ENCODE peak calls at places on chromosome 20, in ten cellular contexts. Q, S, N, B, Z, T, A, F, G and V are unnamed samples.

GRCh38 chr20:39533858-39534257 is 571.7 kb downstream of the DHX35 start:
- DNase-seq in F (no peak), Q (no peak), S (no peak), A (no peak), Z (no peak), T (no peak), B (no peak), N (no peak), G (no peak), V (no peak)

GRCh38 chr20:17655865-17656489 is 26.1 kb downstream of the RRBP1 start:
- DNase-seq in N (no peak), G (no peak), Z (no peak), S (no peak), T (no peak), Q (no peak), B (peak; percentile 25), F (no peak), A (peak; percentile 69), V (peak; percentile 67)

GRCh38 chr20:41424025-41424424 is 57.4 kb upstream of the EMILIN3 start:
- DNase-seq in Z (no peak), N (no peak), A (no peak), T (no peak), G (no peak), Q (no peak), B (no peak), S (no peak), F (no peak), V (no peak)

GRCh38 chr20:47154089-47154488 is 202.4 kb downstream of the ZMYND8 start:
- DNase-seq in N (no peak), Q (no peak), F (no peak), Z (no peak), S (no peak), G (no peak), B (no peak), A (no peak), T (no peak), V (no peak)

GRCh38 chr20:20373046-20373706 is 5.3 kb downstream of the INSM1 start:
- DNase-seq in Z (no peak), F (no peak), A (peak; percentile 59), Q (no peak), G (no peak), T (no peak), N (peak; percentile 24), S (no peak), B (no peak), V (peak; percentile 26)

GRCh38 chr20:46088409-46089075 is 1.2 kb downstream of the NCOA5 start:
- DNase-seq in G (no peak), Q (no peak), B (no peak), A (peak; percentile 25), N (no peak), F (no peak), T (no peak), Z (no peak), S (no peak), V (peak; percentile 8)

GRCh38 chr20:56859751-56860366 is 230.8 kb downstream of the TFAP2C start:
- DNase-seq in T (no peak), G (no peak), A (no peak), F (no peak), B (no peak), S (no peak), Q (no peak), Z (no peak), N (no peak), V (no peak)

GRCh38 chr20:2626853-2627541 is 25.4 kb upstream of the NOP56 start:
- DNase-seq in Q (no peak), A (peak; percentile 91), G (no peak), Z (no peak), B (peak; percentile 83), F (no peak), T (no peak), N (peak; percentile 14), S (no peak), V (peak; percentile 51)

GRCh38 chr20:41366546-41367392 is at the start of gene EMILIN3:
- DNase-seq in Z (no peak), B (no peak), T (no peak), F (no peak), Q (no peak), A (no peak), S (no peak), G (peak; percentile 80), N (no peak), V (no peak)

GRCh38 chr20:54340206-54340605 is 132.3 kb downstream of the PFDN4 start:
- DNase-seq in F (no peak), T (no peak), B (no peak), G (no peak), Z (no peak), N (no peak), S (no peak), A (no peak), Q (no peak), V (peak; percentile 17)

GRCh38 chr20:35563834-35564233 is 22.0 kb downstream of the ERGIC3 start:
- DNase-seq in Z (no peak), S (no peak), G (no peak), F (no peak), B (no peak), A (no peak), T (no peak), Q (no peak), N (no peak), V (no peak)

GRCh38 chr20:13320702-13321101 is 99.6 kb downstream of the ISM1 start:
- DNase-seq in Z (no peak), B (no peak), T (no peak), F (no peak), N (no peak), A (no peak), Q (no peak), G (no peak), S (no peak), V (no peak)

GRCh38 chr20:17026346-17026745 is 200.5 kb upstream of the PCSK2 start:
- DNase-seq in T (no peak), N (no peak), B (no peak), Z (no peak), Q (no peak), A (no peak), F (no peak), G (no peak), S (no peak), V (peak; percentile 43)

GRCh38 chr20:25058051-25058796 is at the start of gene ACSS1:
- DNase-seq in N (no peak), A (no peak), G (no peak), Z (peak; percentile 84), S (peak; percentile 62), T (peak; percentile 73), F (peak; percentile 78), B (no peak), Q (peak; percentile 48), V (peak; percentile 31)

GRCh38 chr20:46931699-46932098 is 37.1 kb downstream of the EYA2 start:
- DNase-seq in Z (no peak), F (no peak), Q (no peak), N (no peak), S (no peak), G (no peak), T (no peak), B (no peak), A (peak; percentile 84), V (no peak)

GRCh38 chr20:13638162-13638495 is 603 bp downstream of the TASP1 start:
- DNase-seq in A (peak; percentile 25), F (no peak), Q (no peak), S (no peak), N (no peak), B (no peak), T (no peak), Z (no peak), G (peak; percentile 29), V (peak; percentile 16)

GRCh38 chr20:22584922-22585785 is 782 bp upstream of the FOXA2 start:
- DNase-seq in A (no peak), T (no peak), Q (no peak), G (peak; percentile 18), N (no peak), Z (no peak), S (no peak), B (no peak), F (no peak), V (no peak)

GRCh38 chr20:1371235-1371782 is 21.5 kb downstream of the FKBP1A start:
- DNase-seq in N (no peak), A (peak; percentile 60), Z (no peak), T (no peak), Q (no peak), F (no peak), G (no peak), S (no peak), B (no peak), V (no peak)

GRCh38 chr20:1942486-1943266 is 47.5 kb downstream of the SIRPA start:
- DNase-seq in B (no peak), Z (no peak), S (no peak), N (no peak), T (no peak), F (no peak), G (no peak), A (no peak), Q (no peak), V (no peak)

GRCh38 chr20:59598625-59599310 is 5.6 kb upstream of the PHACTR3 start:
- DNase-seq in A (peak; percentile 24), Z (peak; percentile 15), F (no peak), T (no peak), N (no peak), G (peak; percentile 7), Q (no peak), S (no peak), B (no peak), V (no peak)

GRCh38 chr20:64165866-64166600 is 1.8 kb downstream of the MYT1 start:
- DNase-seq in Z (no peak), T (no peak), Q (no peak), S (no peak), G (no peak), N (no peak), A (no peak), B (no peak), F (no peak), V (no peak)

GRCh38 chr20:42752620-42753019 is 437.1 kb downstream of the PTPRT start:
- DNase-seq in T (no peak), A (no peak), Z (no peak), S (no peak), B (no peak), G (no peak), Q (no peak), F (no peak), N (no peak), V (no peak)

GRCh38 chr20:63274381-63275228 is 2.0 kb downstream of the ARFGAP1 start:
- DNase-seq in A (peak; percentile 48), G (no peak), N (no peak), B (no peak), Z (no peak), S (no peak), F (no peak), T (no peak), Q (no peak), V (no peak)

GRCh38 chr20:32034581-32035397 is 17.3 kb upstream of the HCK start:
- DNase-seq in Q (no peak), G (no peak), T (no peak), B (no peak), S (no peak), N (no peak), F (no peak), A (no peak), Z (no peak), V (no peak)

GRCh38 chr20:61977387-61977786 is 88.3 kb downstream of the TAF4 start:
- DNase-seq in G (no peak), Z (no peak), T (no peak), A (no peak), B (no peak), N (no peak), Q (no peak), F (no peak), S (no peak), V (no peak)

GRCh38 chr20:61628480-61628879 is 376.4 kb downstream of the CDH4 start:
- DNase-seq in Z (no peak), B (no peak), A (no peak), F (no peak), S (no peak), Q (no peak), T (no peak), N (no peak), G (no peak), V (no peak)

GRCh38 chr20:4180355-4180754 is 165.0 kb upstream of the RNF24 start:
- DNase-seq in B (no peak), A (no peak), F (no peak), S (no peak), T (no peak), G (no peak), Q (no peak), Z (no peak), N (no peak), V (no peak)

GRCh38 chr20:1720226-1720625 is 62.6 kb upstream of the SIRPG start:
- DNase-seq in A (no peak), Q (no peak), Z (no peak), S (no peak), T (no peak), N (no peak), F (no peak), B (no peak), G (no peak), V (no peak)